ENCODE peak calls at places on chromosomes 12 and 14, in eight cellular contexts. Y, R, A, J, S, D, B and Z are unnamed samples.

GRCh38 chr12:49645151-49646039 is 22.0 kb downstream of the PRPF40B start:
- DNase-seq in Y (no peak), R (no peak), A (no peak), J (no peak), S (no peak), D (no peak), B (no peak), Z (no peak)

GRCh38 chr12:30959778-30960177 is 33.2 kb downstream of the TSPAN11 start:
- DNase-seq in Y (no peak), R (no peak), A (no peak), J (no peak), S (no peak), D (no peak), B (no peak), Z (no peak)

GRCh38 chr12:54156578-54156977 is 32.2 kb downstream of the SMUG1 start:
- DNase-seq in Y (no peak), R (no peak), A (no peak), J (no peak), S (no peak), D (no peak), B (no peak), Z (no peak)

GRCh38 chr12:10070380-10070779 is 28.4 kb downstream of the CLEC1A start:
- DNase-seq in Y (no peak), R (no peak), A (no peak), J (no peak), S (no peak), D (no peak), B (no peak), Z (no peak)

GRCh38 chr14:65242732-65243134 is 140.4 kb upstream of the MAX start:
- DNase-seq in Y (no peak), R (peak; percentile 27), A (no peak), J (no peak), S (no peak), D (no peak), B (no peak), Z (no peak)

GRCh38 chr12:126447346-126447745 is 1382.1 kb downstream of the AACS start:
- DNase-seq in Y (no peak), R (no peak), A (no peak), J (no peak), S (no peak), D (no peak), B (no peak), Z (no peak)

GRCh38 chr14:35944847-35945246 is 118.7 kb downstream of the BRMS1L start:
- DNase-seq in Y (peak; percentile 62), R (peak; percentile 20), A (no peak), J (no peak), S (peak; percentile 21), D (no peak), B (no peak), Z (peak; percentile 21)

GRCh38 chr14:100304825-100305445 is 1.3 kb downstream of the SLC25A29 start:
- DNase-seq in Y (peak; percentile 62), R (peak; percentile 64), A (no peak), J (peak; percentile 64), S (no peak), D (peak; percentile 88), B (no peak), Z (peak; percentile 46)

GRCh38 chr12:114687802-114688201 is 3.8 kb upstream of the TBX3 start:
- DNase-seq in Y (no peak), R (no peak), A (no peak), J (peak; percentile 66), S (no peak), D (no peak), B (no peak), Z (no peak)

GRCh38 chr12:9674226-9674590 is 4.7 kb downstream of the CLEC2D start:
- DNase-seq in Y (no peak), R (no peak), A (no peak), J (no peak), S (no peak), D (no peak), B (no peak), Z (peak; percentile 5)

GRCh38 chr12:68310370-68310769 is 21.8 kb downstream of the MDM1 start:
- DNase-seq in Y (no peak), R (no peak), A (peak; percentile 38), J (peak; percentile 90), S (no peak), D (no peak), B (no peak), Z (peak; percentile 63)

GRCh38 chr12:52195065-52195730 is 3.4 kb upstream of the KRT80 start:
- DNase-seq in Y (no peak), R (peak; percentile 49), A (no peak), J (no peak), S (no peak), D (no peak), B (no peak), Z (no peak)

GRCh38 chr14:53011053-53011462 is 60.2 kb upstream of the FERMT2 start:
- DNase-seq in Y (no peak), R (peak; percentile 69), A (peak; percentile 91), J (peak; percentile 98), S (peak; percentile 29), D (peak; percentile 41), B (peak; percentile 23), Z (peak; percentile 95)

GRCh38 chr12:98870521-98870920 is 225.4 kb downstream of the APAF1 start:
- DNase-seq in Y (no peak), R (no peak), A (no peak), J (no peak), S (no peak), D (no peak), B (no peak), Z (no peak)

GRCh38 chr12:116295327-116296263 is 18.1 kb upstream of the MED13L start:
- DNase-seq in Y (no peak), R (peak; percentile 43), A (no peak), J (peak; percentile 27), S (no peak), D (no peak), B (no peak), Z (no peak)

GRCh38 chr12:90102957-90103652 is 394.5 kb upstream of the ATP2B1 start:
- DNase-seq in Y (peak; percentile 12), R (peak; percentile 45), A (peak; percentile 12), J (peak; percentile 72), S (no peak), D (no peak), B (no peak), Z (peak; percentile 53)

GRCh38 chr14:51219473-51220448 is 20.3 kb upstream of the TMX1 start:
- DNase-seq in Y (peak; percentile 9), R (peak; percentile 52), A (no peak), J (peak; percentile 67), S (no peak), D (no peak), B (no peak), Z (peak; percentile 47)

GRCh38 chr12:4268549-4269181 is 4.9 kb upstream of the CCND2 start:
- DNase-seq in Y (no peak), R (no peak), A (no peak), J (peak; percentile 31), S (no peak), D (no peak), B (no peak), Z (no peak)

GRCh38 chr14:34113051-34113511 is 162.2 kb upstream of the EGLN3 start:
- DNase-seq in Y (peak; percentile 37), R (no peak), A (peak; percentile 4), J (peak; percentile 53), S (no peak), D (no peak), B (no peak), Z (peak; percentile 65)

GRCh38 chr12:72271741-72272661 is at the start of gene TRHDE:
- DNase-seq in Y (peak; percentile 73), R (peak; percentile 71), A (no peak), J (peak; percentile 83), S (no peak), D (no peak), B (no peak), Z (no peak)

GRCh38 chr12:130254476-130255276 is 83.0 kb upstream of the PIWIL1 start:
- DNase-seq in Y (no peak), R (no peak), A (no peak), J (no peak), S (no peak), D (no peak), B (no peak), Z (no peak)

GRCh38 chr14:39102969-39103957 is at the start of gene SEC23A:
- DNase-seq in Y (peak; percentile 87), R (peak; percentile 95), A (peak; percentile 75), J (peak; percentile 92), S (peak; percentile 85), D (peak; percentile 92), B (no peak), Z (peak; percentile 88)
- TF ChIP-seq CTCF in Y (no peak), R (no peak), A (no peak), J (no peak), S (no peak), D (no peak), B (no peak), Z (no peak)

GRCh38 chr12:124861492-124861891 is 2.2 kb downstream of the SCARB1 start:
- DNase-seq in Y (no peak), R (peak; percentile 4), A (no peak), J (peak; percentile 74), S (no peak), D (no peak), B (no peak), Z (peak; percentile 90)

GRCh38 chr12:124864326-124864752 is 675 bp upstream of the SCARB1 start:
- DNase-seq in Y (no peak), R (no peak), A (no peak), J (no peak), S (no peak), D (no peak), B (no peak), Z (no peak)

GRCh38 chr12:124861898-124862676 is 1.6 kb downstream of the SCARB1 start:
- DNase-seq in Y (no peak), R (no peak), A (no peak), J (no peak), S (no peak), D (no peak), B (no peak), Z (no peak)

GRCh38 chr12:124863409-124864325 is at the start of gene SCARB1:
- DNase-seq in Y (peak; percentile 90), R (peak; percentile 95), A (peak; percentile 39), J (peak; percentile 92), S (peak; percentile 33), D (peak; percentile 86), B (no peak), Z (peak; percentile 83)

GRCh38 chr12:124862768-124863408 is 776 bp downstream of the SCARB1 start:
- DNase-seq in Y (peak; percentile 22), R (peak; percentile 54), A (no peak), J (peak; percentile 56), S (no peak), D (no peak), B (no peak), Z (peak; percentile 48)
- TF ChIP-seq CTCF in Y (no peak), R (no peak), A (no peak), J (no peak), S (no peak), D (no peak), B (no peak), Z (no peak)

DNA sequence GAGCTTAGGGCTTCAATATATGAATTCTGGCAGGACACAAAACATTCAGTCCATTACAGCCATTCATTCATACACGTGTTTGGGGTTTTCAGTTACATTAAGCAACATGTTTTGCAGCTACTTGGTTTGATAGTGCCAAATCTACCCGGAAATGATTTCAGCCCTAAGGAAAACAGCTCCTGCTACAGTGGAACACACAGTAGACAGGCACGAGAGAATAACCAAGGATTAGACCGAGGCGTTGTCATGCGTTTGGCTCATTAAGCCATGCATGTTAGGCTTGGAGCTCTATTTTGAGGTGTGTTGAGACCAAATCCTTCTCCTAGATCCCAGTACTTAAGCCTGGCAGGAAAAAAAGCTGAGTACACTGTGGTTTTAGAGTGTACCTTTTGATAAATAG is 177.4 kb downstream of the PRKCH start:
- DNase-seq in Y (no peak), R (no peak), A (peak; percentile 54), J (peak; percentile 79), S (no peak), D (no peak), B (no peak), Z (peak; percentile 85)
- TF ChIP-seq CTCF in Y (no peak), R (no peak), A (no peak), J (no peak), S (no peak), D (no peak), B (no peak), Z (no peak)

GRCh38 chr12:117890137-117890536 is 78.7 kb downstream of the KSR2 start:
- DNase-seq in Y (no peak), R (no peak), A (no peak), J (no peak), S (no peak), D (no peak), B (no peak), Z (peak; percentile 2)
- TF ChIP-seq CTCF in Y (no peak), R (no peak), A (no peak), J (peak; percentile 4), S (no peak), D (no peak), B (peak; percentile 44), Z (no peak)